ENCODE peak calls at places on chromosomes 13 and 19, in five cellular contexts. F is A549, H is IMR-90, Y is SK-N-SH, X is GM12878. T is an unnamed sample.
A peak's percentile ranks its signal among the peaks of the same experiment; 100 is the strongest.

GRCh38 chr19:53985863-53986262 is 5.6 kb upstream of the CACNG6 start:
- DNase-seq in H (no peak), F (no peak), X (no peak), Y (no peak), T (no peak)

GRCh38 chr13:107427531-107427930 is 787.8 kb downstream of the LIG4 start:
- DNase-seq in H (no peak), X (no peak), Y (no peak), F (no peak), T (no peak)

GRCh38 chr13:107091386-107091785 is 523.4 kb upstream of the ARGLU1 start:
- DNase-seq in Y (no peak), F (no peak), H (no peak), X (no peak), T (no peak)

GRCh38 chr19:51549533-51550324 is 18.3 kb upstream of the SIGLEC6 start:
- DNase-seq in F (no peak), X (no peak), H (no peak), Y (no peak), T (peak; percentile 92)

GRCh38 chr19:8361921-8362793 is 1.8 kb upstream of the ANGPTL4 start:
- DNase-seq in X (no peak), H (peak; percentile 99), F (peak; percentile 97), Y (peak; percentile 84), T (no peak)

GRCh38 chr13:78193853-78194252 is 275.2 kb upstream of the EDNRB start:
- DNase-seq in Y (no peak), X (peak; percentile 30), H (no peak), F (no peak), T (no peak)

GRCh38 chr13:35599385-35599784 is 122.9 kb upstream of the MAB21L1 start:
- DNase-seq in F (no peak), Y (no peak), X (no peak), H (no peak), T (no peak)

GRCh38 chr13:113338451-113338850 is 25.5 kb downstream of the GRTP1 start:
- DNase-seq in X (no peak), F (no peak), H (no peak), Y (no peak), T (no peak)

GRCh38 chr19:1245884-1246816 is 2.2 kb upstream of the MIDN start:
- DNase-seq in F (no peak), X (no peak), Y (no peak), H (no peak), T (no peak)

GRCh38 chr13:65540064-65540635 is 1690.0 kb downstream of the PCDH9 start:
- DNase-seq in F (no peak), H (no peak), X (no peak), Y (no peak), T (no peak)

GRCh38 chr13:67094952-67095351 is 135.2 kb downstream of the PCDH9 start:
- DNase-seq in F (no peak), X (no peak), Y (no peak), H (peak; percentile 12), T (no peak)

GRCh38 chr19:5719274-5719960 is 529 bp downstream of the LONP1 start:
- DNase-seq in H (peak; percentile 13), F (no peak), X (no peak), Y (no peak), T (no peak)

GRCh38 chr13:24208314-24208713 is 47.8 kb downstream of the SPATA13 start:
- DNase-seq in X (no peak), Y (no peak), H (peak; percentile 95), F (peak; percentile 46), T (no peak)

GRCh38 chr19:3403489-3404323 is 37.3 kb downstream of the NFIC start:
- DNase-seq in X (no peak), Y (peak; percentile 93), F (no peak), H (peak; percentile 97), T (no peak)

GRCh38 chr19:35265126-35265995 is 3.4 kb upstream of the USF2 start:
- DNase-seq in F (no peak), H (no peak), Y (no peak), X (no peak), T (no peak)

GRCh38 chr13:43848250-43848649 is 31.3 kb downstream of the CCDC122 start:
- DNase-seq in X (no peak), H (peak; percentile 71), Y (no peak), F (peak; percentile 1), T (no peak)

GRCh38 chr19:48311384-48311783 is 14.0 kb upstream of the EMP3 start:
- DNase-seq in F (no peak), Y (no peak), X (no peak), H (no peak), T (no peak)

GRCh38 chr19:11375143-11375948 is 880 bp downstream of the SWSAP1 start:
- DNase-seq in F (no peak), Y (peak; percentile 60), X (no peak), H (no peak), T (peak; percentile 63)

GRCh38 chr13:71759506-71760225 is 107.3 kb downstream of the DACH1 start:
- DNase-seq in F (no peak), X (no peak), Y (no peak), H (no peak), T (no peak)

GRCh38 chr19:44748426-44749254 is at the start of gene BCL3:
- DNase-seq in Y (peak; percentile 76), X (no peak), F (peak; percentile 89), H (no peak), T (peak; percentile 69)

DNA sequence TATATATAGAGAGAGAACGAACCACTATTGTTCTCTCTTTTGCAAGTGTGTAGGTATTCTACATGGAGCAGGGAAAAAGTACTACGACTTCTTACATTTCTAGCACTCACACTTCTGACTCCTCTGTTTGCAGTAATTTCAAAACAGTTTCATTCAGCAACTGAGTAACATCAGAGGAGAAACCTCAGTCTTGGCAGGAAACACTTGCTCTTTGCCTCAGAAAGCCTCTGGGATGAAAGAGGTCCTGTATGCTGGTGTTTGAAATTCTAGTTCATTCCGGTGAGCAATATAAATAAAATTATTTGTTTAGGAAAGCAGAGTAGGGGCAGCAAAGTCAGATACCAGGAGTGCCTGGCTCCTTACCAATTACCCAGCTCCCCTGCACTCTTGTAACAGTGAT is 595.5 kb downstream of the TBC1D4 start:
- DNase-seq in X (no peak), Y (no peak), F (peak; percentile 15), H (peak; percentile 2), T (no peak)
- TF ChIP-seq RCOR1 in X (no peak), Y (no peak), F (no peak), H (no peak), T (no peak)

DNA sequence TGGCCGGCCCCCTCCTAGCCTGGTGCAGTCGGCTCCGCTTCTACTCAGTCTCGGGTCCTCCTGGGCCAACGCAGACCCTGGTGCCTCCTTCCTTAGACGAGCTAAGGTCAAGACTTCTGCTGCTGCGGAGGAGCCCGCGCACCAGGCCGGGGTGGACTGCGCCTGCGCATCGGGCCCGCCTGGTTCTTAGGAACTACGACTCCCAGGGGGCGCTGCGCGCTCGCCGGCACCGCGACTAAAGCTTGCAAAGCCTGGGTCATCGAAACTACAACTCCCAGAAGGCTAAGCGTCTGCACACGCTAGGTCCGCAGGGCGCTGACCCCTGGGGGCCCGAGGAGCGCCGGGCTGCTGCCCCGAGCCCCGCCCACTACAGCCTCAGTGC is at the start of gene ZNF835:
- DNase-seq in H (no peak), Y (peak; percentile 94), F (no peak), X (no peak), T (no peak)
- TF ChIP-seq RCOR1 in H (no peak), Y (no peak), F (no peak), X (no peak), T (no peak)

GRCh38 chr19:57771417-57771816 is 1.9 kb downstream of the ZNF586 start:
- DNase-seq in Y (no peak), H (no peak), X (no peak), F (no peak), T (no peak)

GRCh38 chr19:57773488-57773887 is 4.0 kb downstream of the ZNF586 start:
- DNase-seq in H (no peak), Y (no peak), X (no peak), F (no peak), T (no peak)

DNA sequence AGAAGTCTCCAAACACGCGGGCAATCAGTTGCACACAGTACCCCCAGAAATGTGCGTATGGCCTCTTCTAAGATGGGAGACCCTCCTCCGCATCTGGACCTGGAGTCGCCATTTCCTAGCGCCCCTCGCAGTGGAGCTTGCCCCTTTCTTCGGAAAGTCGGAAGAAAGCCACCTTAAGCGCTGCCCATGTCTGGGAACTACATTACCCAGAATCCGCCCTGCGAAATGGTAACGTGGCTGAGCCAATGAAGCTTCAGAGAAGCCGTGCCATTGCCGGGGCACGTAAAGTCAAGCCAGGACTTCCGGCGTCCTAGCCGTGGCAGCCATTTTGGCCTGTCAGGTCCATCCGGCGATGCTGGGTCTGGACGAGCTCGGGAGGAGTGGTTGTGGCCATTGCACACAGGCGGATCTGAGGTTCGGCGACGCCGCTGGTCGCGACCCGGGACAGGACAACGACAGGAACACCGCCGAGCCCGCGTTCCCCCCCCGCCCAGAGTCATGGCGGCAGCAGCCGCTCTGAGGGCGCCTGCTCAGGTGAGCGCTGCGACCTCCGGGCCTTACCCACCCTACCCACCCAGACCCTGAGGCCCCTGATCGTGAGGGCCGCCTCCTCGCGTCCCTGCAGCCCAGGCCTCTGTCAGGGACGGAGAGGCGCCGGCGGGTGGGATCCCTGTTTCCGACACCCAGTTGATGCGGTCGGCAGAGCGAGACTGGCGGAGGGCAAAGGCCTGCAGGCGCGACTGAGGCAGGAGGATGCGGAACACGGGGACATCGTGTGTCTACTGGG is at the start of gene ZNF586:
- DNase-seq in F (peak; percentile 97), X (peak; percentile 72), H (peak; percentile 93), Y (peak; percentile 87), T (peak; percentile 92)
- TF ChIP-seq RCOR1 in F (no peak), X (no peak), H (no peak), Y (no peak), T (no peak)

GRCh38 chr13:38979891-38980627 is 10.6 kb downstream of the STOML3 start:
- DNase-seq in X (no peak), H (no peak), Y (peak; percentile 45), F (no peak), T (no peak)
- TF ChIP-seq RCOR1 in X (no peak), H (no peak), Y (no peak), F (no peak), T (no peak)

DNA sequence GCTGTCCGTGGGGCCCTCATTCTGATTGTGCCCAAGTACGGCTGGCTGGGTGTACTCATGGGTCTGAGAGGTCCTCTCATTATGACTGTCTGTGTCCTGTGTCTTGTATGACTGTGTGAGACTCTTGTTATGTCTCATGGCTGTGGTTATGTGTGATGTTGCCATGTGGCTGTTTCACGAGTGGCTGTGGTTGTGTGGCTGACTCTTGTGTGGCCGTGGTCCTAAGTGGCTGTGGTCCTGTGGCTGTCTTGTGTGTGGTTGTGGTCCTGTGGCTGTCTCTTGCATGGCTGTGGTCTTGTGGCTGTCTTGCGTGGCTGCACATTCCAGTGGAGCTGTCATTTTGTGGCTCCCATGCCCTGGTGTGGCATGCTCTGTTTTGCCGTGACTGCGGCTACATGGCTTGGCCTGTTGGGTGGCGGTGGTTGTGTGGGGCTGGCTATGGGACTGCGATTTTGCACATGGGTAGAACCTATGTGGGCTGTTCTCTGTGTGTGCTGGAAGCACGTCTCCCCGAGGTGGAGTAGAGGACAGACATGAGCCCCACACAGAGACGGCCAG is 2.5 kb downstream of the LYL1 start:
- DNase-seq in X (peak; percentile 78), H (no peak), Y (no peak), F (peak; percentile 19), T (peak; percentile 70)
- TF ChIP-seq RCOR1 in X (peak; percentile 91), H (no peak), Y (no peak), F (no peak), T (peak; percentile 83)

T was measured in K562.